ENCODE peak calls at places on chromosomes 7 and 10, in nine cellular contexts. P is stimulated activated CD8-positive, alpha-beta memory T cell treated with anti-CD3 and anti-CD28 coated beads, Interleukin-12 subunit alpha, Interleukin-12 subunit beta, amount 100 ng/mL, for 1 hour; U is skeletal muscle cell; Z is NCI-H2081 treated with DMSO at 0.1 percent for 48 hours; I is EL; T is dermis microvascular lymphatic vessel endothelial cell; R is HFFc6; F is GM06990; A is sciatic nerve. C is an unnamed sample.
A peak's percentile ranks its signal among the peaks of the same experiment; 100 is the strongest.

GRCh38 chr10:9102026-9102425 is 1047.5 kb downstream of the GATA3 start:
- DNase-seq in P (no peak), U (no peak), Z (no peak), I (no peak), T (no peak), R (no peak), F (no peak), A (no peak), C (no peak)

GRCh38 chr7:30469303-30469702 is 9.3 kb downstream of the NOD1 start:
- DNase-seq in P (no peak), U (peak; percentile 99), Z (no peak), I (peak; percentile 99), T (peak; percentile 99), R (peak; percentile 97), F (no peak), A (peak; percentile 87), C (no peak)

GRCh38 chr10:112953075-112953501 is 3.0 kb downstream of the TCF7L2 start:
- DNase-seq in P (no peak), U (no peak), Z (no peak), I (peak; percentile 51), T (no peak), R (no peak), F (no peak), A (peak; percentile 69), C (no peak)

GRCh38 chr10:50431791-50432190 is 180.5 kb upstream of the ASAH2 start:
- DNase-seq in P (no peak), U (peak; percentile 24), Z (no peak), I (no peak), T (peak; percentile 46), R (no peak), F (peak; percentile 79), A (no peak), C (no peak)

GRCh38 chr10:71725998-71726672 is 6.6 kb upstream of the C10orf105 start:
- DNase-seq in P (peak; percentile 53), U (no peak), Z (no peak), I (peak; percentile 47), T (peak; percentile 62), R (peak; percentile 34), F (peak; percentile 43), A (no peak), C (no peak)

GRCh38 chr7:102456327-102456726 is 8.3 kb downstream of the ALKBH4 start:
- DNase-seq in P (no peak), U (peak; percentile 22), Z (no peak), I (no peak), T (no peak), R (peak; percentile 40), F (no peak), A (no peak), C (no peak)

GRCh38 chr10:74556072-74556705 is 270.2 kb upstream of the KAT6B start:
- DNase-seq in P (no peak), U (no peak), Z (no peak), I (no peak), T (no peak), R (no peak), F (no peak), A (no peak), C (no peak)

GRCh38 chr7:134750083-134751062 is 29.1 kb upstream of the CALD1 start:
- DNase-seq in P (peak; percentile 49), U (no peak), Z (no peak), I (peak; percentile 59), T (peak; percentile 65), R (no peak), F (no peak), A (peak; percentile 74), C (peak; percentile 50)

GRCh38 chr7:129947001-129947400 is 5.8 kb downstream of the UBE2H start:
- DNase-seq in P (no peak), U (no peak), Z (no peak), I (no peak), T (no peak), R (peak; percentile 5), F (no peak), A (no peak), C (no peak)

GRCh38 chr7:98133621-98134266 is 27.1 kb downstream of the LMTK2 start:
- DNase-seq in P (no peak), U (no peak), Z (no peak), I (peak; percentile 60), T (peak; percentile 19), R (peak; percentile 40), F (no peak), A (no peak), C (no peak)

GRCh38 chr7:98168904-98169621 is 42.2 kb upstream of the BHLHA15 start:
- DNase-seq in P (no peak), U (no peak), Z (no peak), I (no peak), T (no peak), R (no peak), F (no peak), A (no peak), C (no peak)

GRCh38 chr10:30671011-30671616 is 41.6 kb upstream of the LYZL2 start:
- DNase-seq in P (peak; percentile 16), U (no peak), Z (peak; percentile 10), I (peak; percentile 79), T (peak; percentile 79), R (peak; percentile 66), F (peak; percentile 25), A (no peak), C (peak; percentile 34)

GRCh38 chr7:32921896-32922295 is 30.3 kb upstream of the KBTBD2 start:
- DNase-seq in P (no peak), U (peak; percentile 26), Z (no peak), I (peak; percentile 57), T (peak; percentile 51), R (peak; percentile 35), F (no peak), A (no peak), C (no peak)

GRCh38 chr7:155739538-155740140 is 72.6 kb downstream of the SHH start:
- DNase-seq in P (no peak), U (no peak), Z (no peak), I (no peak), T (no peak), R (no peak), F (no peak), A (no peak), C (no peak)

GRCh38 chr10:33507662-33508425 is 173.4 kb upstream of the NRP1 start:
- DNase-seq in P (no peak), U (no peak), Z (no peak), I (no peak), T (no peak), R (no peak), F (no peak), A (no peak), C (no peak)

GRCh38 chr7:7761974-7762769 is 43.8 kb upstream of the RPA3 start:
- DNase-seq in P (no peak), U (peak; percentile 81), Z (no peak), I (peak; percentile 57), T (peak; percentile 21), R (peak; percentile 26), F (no peak), A (no peak), C (no peak)